ENCODE peak calls at places on chromosomes 2 and 18, in ten cellular contexts. N is PC-9, G is epithelial cell of proximal tubule, W is HL-60, K is BJ, E is AG09309, J is pancreas, Q is fibroblast of pulmonary artery, M is OCI-LY7, R is HCT116. C is an unnamed sample.
A peak's percentile ranks its signal among the peaks of the same experiment; 100 is the strongest.

GRCh38 chr2:178251126-178251525 is 56.8 kb downstream of the OSBPL6 start:
- DNase-seq in E (no peak), N (no peak), G (no peak), K (no peak), R (no peak), M (no peak), J (no peak), Q (no peak), W (no peak), C (no peak)

GRCh38 chr2:64291181-64291580 is 147.0 kb upstream of the PELI1 start:
- DNase-seq in K (no peak), G (peak; percentile 44), N (peak; percentile 87), M (no peak), W (no peak), Q (peak; percentile 94), J (no peak), E (peak; percentile 55), R (peak; percentile 23), C (no peak)

GRCh38 chr2:26043862-26044736 is 10.2 kb downstream of the RAB10 start:
- DNase-seq in J (peak; percentile 43), W (no peak), E (no peak), K (no peak), N (no peak), Q (peak; percentile 39), G (peak; percentile 38), M (no peak), R (no peak), C (no peak)

GRCh38 chr18:70333757-70334156 is 44.9 kb downstream of the SOCS6 start:
- DNase-seq in W (no peak), M (no peak), E (peak; percentile 97), J (no peak), R (peak; percentile 32), K (peak; percentile 94), Q (peak; percentile 94), N (peak; percentile 81), G (peak; percentile 87), C (no peak)

GRCh38 chr2:207571370-207571769 is 41.6 kb downstream of the CREB1 start:
- DNase-seq in K (no peak), G (no peak), W (no peak), N (no peak), E (no peak), M (no peak), J (no peak), Q (no peak), R (no peak), C (no peak)

GRCh38 chr2:205461678-205462665 is 220.3 kb upstream of the NRP2 start:
- DNase-seq in Q (no peak), M (no peak), W (no peak), E (no peak), N (no peak), R (no peak), K (no peak), J (no peak), G (no peak), C (no peak)

GRCh38 chr2:1741851-1742250 is 2.5 kb downstream of the PXDN start:
- DNase-seq in R (no peak), W (no peak), E (no peak), Q (no peak), K (no peak), M (no peak), J (no peak), G (no peak), N (no peak), C (peak; percentile 82)

GRCh38 chr2:40384714-40385113 is 67.2 kb downstream of the SLC8A1 start:
- DNase-seq in W (peak; percentile 91), K (peak; percentile 58), M (no peak), J (no peak), N (peak; percentile 61), R (no peak), Q (peak; percentile 86), E (peak; percentile 90), G (peak; percentile 59), C (no peak)

DNA sequence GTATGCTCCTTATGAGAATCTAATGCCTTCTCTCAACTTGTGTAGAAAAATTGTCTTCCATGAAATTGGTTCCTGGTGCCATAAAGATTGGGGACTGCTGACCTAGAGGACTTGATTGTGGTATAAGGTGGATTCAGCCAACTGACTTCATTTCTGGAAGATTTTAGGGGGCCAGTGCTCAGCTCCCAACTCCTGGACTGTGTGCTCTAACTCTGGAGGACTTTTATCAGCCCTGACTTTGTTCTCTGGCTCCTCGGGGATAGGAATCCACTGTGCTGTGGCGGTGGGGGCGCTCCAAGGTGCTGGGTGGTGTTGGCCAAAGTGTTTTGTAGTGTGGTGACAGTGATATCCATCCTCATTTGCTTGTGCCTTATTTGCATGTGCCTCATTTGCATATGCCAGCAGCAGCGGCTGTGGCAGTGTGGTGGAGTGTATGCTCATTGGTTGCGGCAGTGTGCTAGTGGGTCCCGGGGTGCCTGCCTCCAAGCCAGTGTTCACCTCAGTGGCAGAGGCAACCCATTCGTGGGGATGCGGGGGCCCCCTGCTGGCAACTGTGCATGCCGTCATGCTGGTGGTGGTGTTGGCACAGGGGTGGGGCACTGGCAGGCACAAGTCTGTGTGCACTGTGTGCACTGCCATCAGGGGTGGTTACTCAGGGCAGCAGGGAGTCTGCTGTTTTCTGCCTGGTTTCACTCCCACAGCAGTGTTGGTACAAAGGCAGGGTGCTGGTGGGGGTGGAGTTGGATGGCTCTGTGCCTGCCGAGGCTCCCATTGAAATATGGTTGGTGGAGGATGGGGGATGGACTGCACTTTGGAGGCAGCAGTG is 19.6 kb downstream of the EHBP1 start:
- DNase-seq in E (no peak), W (no peak), K (no peak), J (peak; percentile 44), Q (no peak), G (no peak), R (peak; percentile 22), N (no peak), M (peak; percentile 15), C (no peak)
- TF ChIP-seq CTCF in E (no peak), W (no peak), K (no peak), J (no peak), Q (peak; percentile 1), G (peak; percentile 51), R (peak; percentile 63), N (no peak), M (peak; percentile 63), C (no peak)

DNA sequence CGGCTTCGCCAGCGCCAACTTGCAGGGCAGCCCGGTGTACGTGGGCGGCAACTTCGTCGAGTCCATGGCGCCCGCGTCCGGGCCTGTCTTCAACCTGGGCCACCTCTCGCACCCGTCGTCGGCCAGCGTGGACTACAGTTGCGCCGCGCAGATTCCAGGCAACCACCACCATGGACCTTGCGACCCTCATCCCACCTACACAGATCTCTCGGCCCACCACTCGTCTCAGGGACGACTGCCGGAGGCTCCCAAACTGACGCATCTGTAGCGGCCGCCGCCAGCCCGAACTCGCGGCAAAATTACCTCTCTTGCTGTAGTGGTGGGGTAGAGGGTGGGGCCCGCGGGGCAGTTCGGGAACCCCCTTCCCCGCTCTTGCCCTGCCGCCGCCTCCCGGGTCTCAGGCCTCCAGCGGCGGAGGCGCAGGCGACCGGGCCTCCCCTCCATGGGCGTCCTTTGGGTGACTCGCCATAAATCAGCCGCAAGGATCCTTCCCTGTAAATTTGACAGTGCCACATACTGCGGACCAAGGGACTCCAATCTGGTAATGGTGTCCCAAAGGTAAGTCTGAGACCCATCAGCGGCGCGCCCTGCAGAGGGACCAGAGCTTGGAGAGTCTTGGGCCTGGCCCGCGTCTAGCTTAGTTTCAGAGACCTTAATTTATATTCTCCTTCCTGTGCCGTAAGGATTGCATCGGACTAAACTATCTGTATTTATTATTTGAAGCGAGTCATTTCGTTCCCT is 15.1 kb downstream of the HOXD3 start:
- DNase-seq in G (no peak), R (no peak), J (no peak), M (no peak), Q (no peak), E (no peak), N (no peak), K (no peak), W (no peak), C (peak; percentile 75)
- H3K4me3 ChIP-seq in G (peak overlapping the region; percentile 39), R (no peak overlapping the region), J (no peak overlapping the region), M (no peak overlapping the region), Q (no peak overlapping the region), E (no peak overlapping the region), N (no peak overlapping the region), K (no peak overlapping the region), W (no peak overlapping the region), C (no peak overlapping the region)

DNA sequence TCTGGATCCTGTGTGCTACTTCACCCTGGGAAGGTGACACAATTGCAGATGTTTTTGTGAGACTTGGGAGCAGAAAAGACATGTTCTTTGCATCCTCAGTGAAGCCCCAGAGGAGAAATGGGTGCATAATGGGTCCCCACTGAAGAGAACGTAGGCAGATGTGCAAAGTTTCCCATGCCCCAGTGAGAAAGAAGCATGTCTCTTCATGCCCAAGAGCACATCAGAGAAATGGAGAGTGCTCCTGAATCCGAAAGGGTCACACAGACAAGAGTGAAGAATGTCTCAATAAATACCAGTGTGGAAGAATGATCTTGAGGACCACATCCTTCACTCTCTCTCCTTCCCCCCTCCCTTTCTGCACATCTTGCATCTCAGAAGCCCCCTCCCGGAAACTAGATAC is 167.7 kb downstream of the TMEM247 start:
- DNase-seq in J (no peak), E (no peak), W (no peak), R (no peak), M (no peak), G (no peak), Q (no peak), K (no peak), N (no peak), C (no peak)
- TF ChIP-seq CTCF in J (no peak), E (no peak), W (no peak), R (no peak), M (no peak), G (no peak), Q (no peak), K (no peak), N (no peak), C (no peak)

GRCh38 chr2:143259368-143259958 is 130.2 kb downstream of the ARHGAP15 start:
- DNase-seq in R (peak; percentile 51), E (peak; percentile 37), Q (peak; percentile 84), N (peak; percentile 57), K (peak; percentile 18), M (peak; percentile 77), G (peak; percentile 35), J (peak; percentile 22), W (peak; percentile 13), C (peak; percentile 61)

GRCh38 chr2:143261986-143262784 is 133.0 kb downstream of the ARHGAP15 start:
- DNase-seq in Q (no peak), K (no peak), J (no peak), M (peak; percentile 83), E (no peak), W (peak; percentile 60), G (no peak), N (no peak), R (no peak), C (no peak)

GRCh38 chr2:143254108-143254507 is 124.9 kb downstream of the ARHGAP15 start:
- DNase-seq in N (no peak), G (no peak), Q (no peak), W (no peak), M (no peak), J (no peak), K (no peak), E (no peak), R (no peak), C (no peak)

GRCh38 chr2:143255899-143256298 is 126.7 kb downstream of the ARHGAP15 start:
- DNase-seq in W (no peak), M (no peak), Q (no peak), K (no peak), G (no peak), R (no peak), J (no peak), N (no peak), E (no peak), C (no peak)

DNA sequence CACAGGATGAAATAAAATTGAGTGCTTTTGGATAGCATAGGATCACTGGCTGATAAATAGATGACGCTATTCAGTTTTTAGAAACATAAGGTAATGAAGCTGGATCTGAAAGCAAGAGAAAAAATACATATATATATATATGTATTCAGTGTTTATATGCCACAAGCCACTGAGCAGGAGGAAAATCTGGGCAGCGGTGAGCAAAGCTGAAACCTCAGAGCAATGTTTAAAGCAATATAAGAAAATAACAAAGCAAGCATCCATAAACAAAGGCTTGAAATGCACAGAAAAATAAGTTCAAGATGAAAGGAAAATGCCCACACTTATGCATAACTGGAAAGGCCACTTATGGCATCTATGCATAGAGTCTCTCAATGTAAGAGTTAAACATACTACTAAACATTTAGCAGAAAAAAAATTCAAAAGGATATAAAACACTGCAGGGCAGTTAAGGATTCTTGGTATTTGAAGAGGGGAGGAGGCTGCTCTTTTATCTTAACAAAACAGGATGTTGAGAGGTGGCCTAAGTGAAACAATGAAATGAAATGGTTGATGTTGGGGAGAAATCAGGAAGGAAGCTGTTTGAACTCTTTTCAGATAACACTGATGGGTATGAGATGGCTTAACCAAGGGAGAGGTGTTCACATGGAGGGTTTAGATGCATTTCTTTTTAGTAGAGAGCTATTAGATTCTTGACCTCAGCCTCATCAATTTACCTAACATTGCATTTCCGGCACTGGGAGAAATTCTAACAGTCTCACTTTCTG is 129.1 kb downstream of the ARHGAP15 start:
- DNase-seq in E (no peak), J (no peak), W (no peak), K (no peak), M (peak; percentile 38), Q (no peak), R (no peak), G (no peak), N (no peak), C (no peak)
- H3K4me3 ChIP-seq in E (no peak overlapping the region), J (no peak overlapping the region), W (no peak overlapping the region), K (no peak overlapping the region), M (no peak overlapping the region), Q (no peak overlapping the region), R (no peak overlapping the region), G (no peak overlapping the region), N (no peak overlapping the region), C (no peak overlapping the region)

C was measured in lower leg skin.